ENCODE peak calls at places on chromosomes 4 and X, in nine cellular contexts. One of them, this sample, is unnamed.

GRCh38 chr4:98193459-98194105 is 50.3 kb upstream of the STPG2 start:
- DNase-seq in breast epithelium: no peak
- DNase-seq in stomach: no peak
- DNase-seq in IMR-90: no peak
- DNase-seq in thyroid gland: no peak
- DNase-seq in right lobe of liver: no peak
- DNase-seq in uterus: no peak
- DNase-seq in spleen: no peak
- DNase-seq in A549: no peak
- DNase-seq in this sample: no peak

GRCh38 chr4:95091272-95091671 is 333.5 kb downstream of the BMPR1B start:
- DNase-seq in breast epithelium: no peak
- DNase-seq in stomach: no peak
- DNase-seq in IMR-90: peak
- DNase-seq in thyroid gland: no peak
- DNase-seq in right lobe of liver: no peak
- DNase-seq in uterus: no peak
- DNase-seq in spleen: no peak
- DNase-seq in A549: no peak
- DNase-seq in this sample: peak

GRCh38 chr4:122874194-122874593 is 47.6 kb downstream of the FGF2 start:
- DNase-seq in breast epithelium: no peak
- DNase-seq in stomach: no peak
- DNase-seq in IMR-90: peak
- DNase-seq in thyroid gland: no peak
- DNase-seq in right lobe of liver: no peak
- DNase-seq in uterus: no peak
- DNase-seq in spleen: no peak
- DNase-seq in A549: no peak
- DNase-seq in this sample: no peak

GRCh38 chr4:130542953-130543352 is 1447.0 kb downstream of the C4orf33 start:
- DNase-seq in breast epithelium: no peak
- DNase-seq in stomach: no peak
- DNase-seq in IMR-90: no peak
- DNase-seq in thyroid gland: no peak
- DNase-seq in right lobe of liver: no peak
- DNase-seq in uterus: no peak
- DNase-seq in spleen: no peak
- DNase-seq in A549: no peak
- DNase-seq in this sample: no peak

GRCh38 chrX:7085879-7086278 is 61.6 kb upstream of the STS start:
- DNase-seq in breast epithelium: no peak
- DNase-seq in stomach: no peak
- DNase-seq in IMR-90: no peak
- DNase-seq in thyroid gland: no peak
- DNase-seq in right lobe of liver: no peak
- DNase-seq in uterus: no peak
- DNase-seq in spleen: no peak
- DNase-seq in A549: no peak
- DNase-seq in this sample: no peak

GRCh38 chr4:22264261-22264660 is 251.6 kb downstream of the ADGRA3 start:
- DNase-seq in breast epithelium: no peak
- DNase-seq in stomach: no peak
- DNase-seq in IMR-90: no peak
- DNase-seq in thyroid gland: no peak
- DNase-seq in right lobe of liver: no peak
- DNase-seq in uterus: no peak
- DNase-seq in spleen: no peak
- DNase-seq in A549: no peak
- DNase-seq in this sample: no peak

GRCh38 chr4:94472056-94472826 is 20.5 kb downstream of the PDLIM5 start:
- DNase-seq in breast epithelium: no peak
- DNase-seq in stomach: no peak
- DNase-seq in IMR-90: peak
- DNase-seq in thyroid gland: no peak
- DNase-seq in right lobe of liver: no peak
- DNase-seq in uterus: no peak
- DNase-seq in spleen: no peak
- DNase-seq in A549: no peak
- DNase-seq in this sample: no peak

GRCh38 chr4:73853246-73853704 is at the start of gene PF4V1:
- DNase-seq in breast epithelium: no peak
- DNase-seq in stomach: peak
- DNase-seq in IMR-90: no peak
- DNase-seq in thyroid gland: peak
- DNase-seq in right lobe of liver: peak
- DNase-seq in uterus: no peak
- DNase-seq in spleen: peak
- DNase-seq in A549: no peak
- DNase-seq in this sample: no peak

GRCh38 chr4:117831060-117831683 is 203.1 kb upstream of the NDST3 start:
- DNase-seq in breast epithelium: no peak
- DNase-seq in stomach: no peak
- DNase-seq in IMR-90: no peak
- DNase-seq in thyroid gland: no peak
- DNase-seq in right lobe of liver: peak
- DNase-seq in uterus: no peak
- DNase-seq in spleen: no peak
- DNase-seq in A549: no peak
- DNase-seq in this sample: no peak

GRCh38 chr4:120865985-120866384 is 56.5 kb downstream of the PRDM5 start:
- DNase-seq in breast epithelium: no peak
- DNase-seq in stomach: no peak
- DNase-seq in IMR-90: peak
- DNase-seq in thyroid gland: peak
- DNase-seq in right lobe of liver: no peak
- DNase-seq in uterus: no peak
- DNase-seq in spleen: no peak
- DNase-seq in A549: no peak
- DNase-seq in this sample: no peak

GRCh38 chrX:1536712-1537030 is 314 bp downstream of the P2RY8 start:
- DNase-seq in breast epithelium: no peak
- DNase-seq in stomach: no peak
- DNase-seq in IMR-90: no peak
- DNase-seq in thyroid gland: no peak
- DNase-seq in right lobe of liver: peak
- DNase-seq in uterus: no peak
- DNase-seq in spleen: no peak
- DNase-seq in A549: no peak
- DNase-seq in this sample: no peak
- H3K4me3 ChIP-seq in breast epithelium: peak
- H3K4me3 ChIP-seq in stomach: peak
- H3K4me3 ChIP-seq in IMR-90: no peak
- H3K4me3 ChIP-seq in thyroid gland: no peak
- H3K4me3 ChIP-seq in right lobe of liver: peak
- H3K4me3 ChIP-seq in uterus: peak
- H3K4me3 ChIP-seq in spleen: peak
- H3K4me3 ChIP-seq in A549: peak
- H3K4me3 ChIP-seq in this sample: peak

GRCh38 chrX:48802089-48802812 is 384 bp downstream of the HDAC6 start:
- DNase-seq in breast epithelium: peak
- DNase-seq in stomach: peak
- DNase-seq in IMR-90: peak
- DNase-seq in thyroid gland: peak
- DNase-seq in right lobe of liver: peak
- DNase-seq in uterus: peak
- DNase-seq in spleen: peak
- DNase-seq in A549: peak
- DNase-seq in this sample: peak
- TF ChIP-seq POLR2A in breast epithelium: peak
- TF ChIP-seq POLR2A in stomach: peak
- TF ChIP-seq POLR2A in IMR-90: peak
- TF ChIP-seq POLR2A in thyroid gland: no peak
- TF ChIP-seq POLR2A in right lobe of liver: peak
- TF ChIP-seq POLR2A in uterus: no peak
- TF ChIP-seq POLR2A in spleen: peak
- TF ChIP-seq POLR2A in A549: peak
- TF ChIP-seq POLR2A in this sample: peak

DNA sequence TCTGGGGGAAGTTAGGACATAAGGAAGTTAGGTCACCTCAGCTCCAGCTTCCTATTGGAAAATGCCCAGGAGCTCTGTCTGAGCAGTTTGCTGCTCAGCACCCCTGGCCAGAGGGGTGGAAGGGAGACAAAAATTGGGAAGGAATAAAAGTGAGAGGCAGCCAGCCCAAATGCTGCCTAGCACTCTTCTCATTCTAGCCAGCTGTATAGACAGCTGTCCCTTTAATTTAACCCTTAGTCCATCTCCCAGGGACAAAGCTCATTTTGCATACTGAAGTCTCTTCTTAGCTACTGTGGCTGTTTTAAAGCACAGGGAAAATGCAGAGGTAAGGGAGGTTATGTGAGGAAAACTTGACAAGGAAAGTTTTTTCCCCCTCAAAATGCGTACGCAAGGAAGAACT is 89.5 kb upstream of the CITED1 start:
- DNase-seq in breast epithelium: no peak
- DNase-seq in stomach: no peak
- DNase-seq in IMR-90: no peak
- DNase-seq in thyroid gland: no peak
- DNase-seq in right lobe of liver: no peak
- DNase-seq in uterus: no peak
- DNase-seq in spleen: no peak
- DNase-seq in A549: no peak
- DNase-seq in this sample: no peak
- H3K4me3 ChIP-seq in breast epithelium: no peak
- H3K4me3 ChIP-seq in stomach: no peak
- H3K4me3 ChIP-seq in IMR-90: no peak
- H3K4me3 ChIP-seq in thyroid gland: no peak
- H3K4me3 ChIP-seq in right lobe of liver: no peak
- H3K4me3 ChIP-seq in uterus: no peak
- H3K4me3 ChIP-seq in spleen: no peak
- H3K4me3 ChIP-seq in A549: no peak
- H3K4me3 ChIP-seq in this sample: no peak

DNA sequence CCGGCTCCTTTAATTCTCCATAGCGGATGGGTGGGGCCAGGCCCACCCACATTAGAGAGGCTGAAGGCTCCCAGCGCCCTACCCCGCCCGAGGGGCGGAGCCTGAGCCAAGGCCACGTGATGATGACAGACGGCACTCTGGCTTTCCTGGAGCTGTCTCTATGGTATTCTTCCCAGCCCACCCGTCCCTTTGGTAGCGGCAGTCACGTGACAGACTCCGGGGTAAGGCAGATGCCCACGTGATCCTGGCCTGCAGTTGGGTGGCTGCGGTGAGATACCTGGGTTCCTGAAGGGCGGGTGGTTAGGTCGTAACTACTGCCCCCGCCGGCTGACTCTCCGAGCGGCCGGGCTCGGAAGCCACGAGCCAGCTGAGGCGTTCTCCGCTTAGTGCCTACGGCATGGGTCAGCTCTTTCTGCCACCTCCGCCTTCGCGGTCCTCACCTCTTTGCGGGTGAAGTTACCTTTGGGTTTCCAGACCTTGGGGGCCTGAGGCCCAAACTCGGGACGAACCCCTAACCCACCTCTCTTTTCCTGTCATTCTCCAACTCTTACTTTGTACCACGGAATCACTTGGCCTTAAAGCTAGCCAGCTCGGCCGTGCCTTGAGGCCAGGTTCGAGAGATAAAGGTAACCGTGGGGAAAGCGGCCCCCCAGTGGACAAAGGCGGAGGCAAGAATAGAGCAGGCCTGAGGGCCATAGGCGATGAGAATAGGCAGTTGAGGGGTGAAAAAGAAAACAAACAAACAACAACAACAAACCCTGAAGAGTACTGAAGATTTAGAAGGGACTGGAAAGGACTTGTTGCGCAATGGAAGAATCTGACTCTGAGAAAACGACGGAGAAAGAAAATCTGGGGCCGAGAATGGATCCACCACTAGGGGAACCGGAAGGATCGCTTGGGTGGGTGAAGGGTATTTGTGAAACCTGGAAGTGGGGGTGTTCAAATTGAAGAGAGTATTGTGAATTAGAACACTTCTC is at the start of gene RRAGB:
- DNase-seq in breast epithelium: peak
- DNase-seq in stomach: peak
- DNase-seq in IMR-90: peak
- DNase-seq in thyroid gland: peak
- DNase-seq in right lobe of liver: peak
- DNase-seq in uterus: peak
- DNase-seq in spleen: peak
- DNase-seq in A549: peak
- DNase-seq in this sample: peak
- TF ChIP-seq POLR2A in breast epithelium: no peak
- TF ChIP-seq POLR2A in stomach: no peak
- TF ChIP-seq POLR2A in IMR-90: no peak
- TF ChIP-seq POLR2A in thyroid gland: no peak
- TF ChIP-seq POLR2A in right lobe of liver: peak
- TF ChIP-seq POLR2A in uterus: peak
- TF ChIP-seq POLR2A in spleen: no peak
- TF ChIP-seq POLR2A in A549: peak
- TF ChIP-seq POLR2A in this sample: no peak

DNA sequence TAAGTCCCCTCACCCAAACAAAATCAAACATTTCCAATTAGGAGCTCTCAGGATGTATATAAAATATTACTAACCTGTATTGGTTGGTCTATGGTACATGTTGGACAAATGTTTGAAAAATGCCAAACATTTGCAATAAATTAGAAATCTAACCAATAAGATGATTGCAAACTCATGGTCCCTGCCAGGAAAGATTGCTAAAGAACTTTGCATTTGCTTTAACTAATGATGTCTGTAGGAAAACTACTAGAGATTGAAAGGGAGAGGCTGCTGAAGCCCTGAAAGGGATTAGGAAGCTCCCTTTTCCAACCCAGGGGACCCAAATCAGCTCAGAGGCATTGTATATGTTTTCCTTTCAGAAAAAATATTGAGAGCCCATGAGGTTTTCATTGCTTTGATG is 1.7 kb downstream of the SFRP2 start:
- DNase-seq in breast epithelium: no peak
- DNase-seq in stomach: no peak
- DNase-seq in IMR-90: no peak
- DNase-seq in thyroid gland: no peak
- DNase-seq in right lobe of liver: no peak
- DNase-seq in uterus: no peak
- DNase-seq in spleen: no peak
- DNase-seq in A549: no peak
- DNase-seq in this sample: no peak
- H3K4me3 ChIP-seq in breast epithelium: peak
- H3K4me3 ChIP-seq in stomach: no peak
- H3K4me3 ChIP-seq in IMR-90: no peak
- H3K4me3 ChIP-seq in thyroid gland: no peak
- H3K4me3 ChIP-seq in right lobe of liver: no peak
- H3K4me3 ChIP-seq in uterus: no peak
- H3K4me3 ChIP-seq in spleen: no peak
- H3K4me3 ChIP-seq in A549: no peak
- H3K4me3 ChIP-seq in this sample: no peak

DNA sequence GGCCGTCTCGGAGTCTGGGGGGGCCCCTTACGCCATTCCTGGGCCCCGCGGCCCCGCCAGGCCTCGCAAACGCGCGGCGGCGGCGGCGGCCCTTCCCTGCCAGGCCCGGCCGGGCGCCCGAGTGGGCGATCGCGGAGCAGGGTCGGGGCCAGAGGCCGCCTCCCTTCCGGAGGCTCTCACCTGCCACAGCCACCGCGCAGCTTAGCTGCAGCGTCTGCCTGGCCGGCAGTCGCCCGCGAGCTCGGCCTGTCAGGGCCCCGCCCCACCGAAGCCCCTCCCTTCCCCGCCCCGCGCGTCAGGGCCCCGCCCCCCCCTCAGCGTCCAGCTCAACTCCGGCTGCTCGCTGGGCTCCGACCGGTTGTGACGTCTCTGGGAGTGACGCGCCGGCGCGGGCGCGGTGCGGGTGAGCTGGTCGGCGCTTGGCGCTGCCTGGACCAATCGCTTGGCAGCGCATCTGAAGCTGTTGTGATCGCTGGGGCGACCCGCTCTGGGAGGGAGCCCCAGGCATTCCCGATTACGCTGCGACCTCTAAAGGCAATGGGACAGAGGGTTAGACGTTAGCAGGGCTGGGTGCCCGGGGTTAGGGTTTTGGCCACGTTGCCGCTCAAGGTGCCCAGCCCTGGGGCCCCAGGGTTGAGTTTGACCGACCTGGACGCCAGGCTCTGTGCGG is at the start of gene SLC10A3:
- DNase-seq in breast epithelium: peak
- DNase-seq in stomach: peak
- DNase-seq in IMR-90: peak
- DNase-seq in thyroid gland: peak
- DNase-seq in right lobe of liver: peak
- DNase-seq in uterus: peak
- DNase-seq in spleen: peak
- DNase-seq in A549: peak
- DNase-seq in this sample: peak
- TF ChIP-seq POLR2A in breast epithelium: peak
- TF ChIP-seq POLR2A in stomach: peak
- TF ChIP-seq POLR2A in IMR-90: peak
- TF ChIP-seq POLR2A in thyroid gland: peak
- TF ChIP-seq POLR2A in right lobe of liver: peak
- TF ChIP-seq POLR2A in uterus: peak
- TF ChIP-seq POLR2A in spleen: peak
- TF ChIP-seq POLR2A in A549: peak
- TF ChIP-seq POLR2A in this sample: peak

This sample was measured in tibial nerve.